ENCODE peak calls at places on chromosomes 3 and 15, in six cellular contexts. Z is thoracic aorta, J is iPS DF 6.9, L is hepatocyte, V is tibial nerve, X is body of pancreas. K is an unnamed sample.

GRCh38 chr3:60053518-60054265 is 1003.9 kb upstream of the CFAP20DC start:
- DNase-seq in X (no peak), L (no peak), J (no peak), Z (no peak), V (no peak), K (peak; percentile 55)

GRCh38 chr3:194871143-194871863 is 185.6 kb downstream of the FAM43A start:
- DNase-seq in L (peak; percentile 93), J (no peak), Z (no peak), X (peak; percentile 75), V (peak; percentile 17), K (no peak)

GRCh38 chr3:47895241-47895640 is 92.3 kb downstream of the DHX30 start:
- DNase-seq in X (no peak), J (no peak), L (no peak), V (no peak), Z (no peak), K (no peak)

GRCh38 chr15:24823473-24823872 is 131.3 kb upstream of the SNRPN start:
- DNase-seq in L (peak; percentile 84), J (peak; percentile 92), V (no peak), X (peak; percentile 22), Z (no peak), K (no peak)

GRCh38 chr15:70387993-70388392 is 290.3 kb upstream of the TLE3 start:
- DNase-seq in J (no peak), V (no peak), Z (no peak), L (no peak), X (no peak), K (no peak)

GRCh38 chr15:79815468-79815867 is 81.3 kb downstream of the MTHFS start:
- DNase-seq in X (no peak), L (no peak), V (no peak), J (no peak), Z (no peak), K (no peak)

GRCh38 chr15:90837052-90837621 is 31.3 kb upstream of the FURIN start:
- DNase-seq in V (no peak), X (no peak), J (no peak), Z (no peak), L (peak; percentile 15), K (no peak)

GRCh38 chr3:185152433-185153169 is at the start of gene C3orf70:
- DNase-seq in X (peak; percentile 39), Z (no peak), V (peak; percentile 20), L (peak; percentile 74), J (no peak), K (peak; percentile 38)

GRCh38 chr3:126988451-126989021 is 5.6 kb downstream of the PLXNA1 start:
- DNase-seq in V (no peak), L (no peak), X (no peak), J (no peak), Z (no peak), K (no peak)

GRCh38 chr15:40955930-40956542 is 2.8 kb downstream of the CHAC1 start:
- DNase-seq in Z (no peak), V (no peak), L (peak; percentile 16), J (no peak), X (no peak), K (no peak)

GRCh38 chr15:32802296-32802936 is 84.6 kb downstream of the GREM1 start:
- DNase-seq in J (no peak), V (no peak), X (no peak), L (no peak), Z (no peak), K (no peak)

GRCh38 chr3:159149633-159150032 is 347.8 kb downstream of the MFSD1 start:
- DNase-seq in Z (no peak), V (no peak), J (no peak), L (no peak), X (no peak), K (no peak)

GRCh38 chr3:133833880-133834620 is 28.4 kb downstream of the SRPRB start:
- DNase-seq in Z (no peak), X (no peak), L (no peak), J (no peak), V (no peak), K (no peak)

GRCh38 chr15:75182187-75183131 is 19.2 kb upstream of the C15orf39 start:
- DNase-seq in V (no peak), Z (no peak), J (no peak), L (peak; percentile 56), X (no peak), K (no peak)

GRCh38 chr15:75149911-75150709 is 51.6 kb upstream of the C15orf39 start:
- DNase-seq in Z (no peak), X (no peak), J (no peak), V (no peak), L (no peak), K (no peak)

GRCh38 chr3:4750306-4751056 is 228.8 kb upstream of the BHLHE40 start:
- DNase-seq in X (no peak), J (no peak), V (no peak), Z (no peak), L (peak; percentile 74), K (no peak)

GRCh38 chr15:98860647-98861041 is 146.9 kb downstream of the PGPEP1L start:
- DNase-seq in L (no peak), X (no peak), J (no peak), Z (no peak), V (no peak), K (no peak)

GRCh38 chr3:121545049-121545563 is 682 bp downstream of the POLQ start:
- DNase-seq in V (no peak), L (peak; percentile 7), J (no peak), X (no peak), Z (no peak), K (no peak)

GRCh38 chr3:183664913-183665381 is 29.5 kb downstream of the KLHL24 start:
- DNase-seq in X (no peak), J (no peak), L (no peak), Z (no peak), V (no peak), K (no peak)

GRCh38 chr15:91572110-91572509 is 281.4 kb upstream of the SLCO3A1 start:
- DNase-seq in Z (no peak), J (no peak), V (no peak), X (no peak), L (no peak), K (no peak)

GRCh38 chr3:152346058-152346457 is 77.3 kb downstream of the MBNL1 start:
- DNase-seq in V (no peak), J (no peak), Z (no peak), X (no peak), L (no peak), K (no peak)
- H3K27ac ChIP-seq in V (no peak overlapping the region), J (no peak overlapping the region), Z (no peak overlapping the region), X (no peak overlapping the region), L (no peak overlapping the region), K (no peak overlapping the region)

GRCh38 chr3:31448035-31448881 is 84.5 kb upstream of the STT3B start:
- DNase-seq in Z (no peak), L (peak; percentile 26), J (peak; percentile 29), V (no peak), X (peak; percentile 26), K (no peak)
- H3K27ac ChIP-seq in Z (no peak overlapping the region), L (no peak overlapping the region), J (no peak overlapping the region), V (no peak overlapping the region), X (no peak overlapping the region), K (no peak overlapping the region)

DNA sequence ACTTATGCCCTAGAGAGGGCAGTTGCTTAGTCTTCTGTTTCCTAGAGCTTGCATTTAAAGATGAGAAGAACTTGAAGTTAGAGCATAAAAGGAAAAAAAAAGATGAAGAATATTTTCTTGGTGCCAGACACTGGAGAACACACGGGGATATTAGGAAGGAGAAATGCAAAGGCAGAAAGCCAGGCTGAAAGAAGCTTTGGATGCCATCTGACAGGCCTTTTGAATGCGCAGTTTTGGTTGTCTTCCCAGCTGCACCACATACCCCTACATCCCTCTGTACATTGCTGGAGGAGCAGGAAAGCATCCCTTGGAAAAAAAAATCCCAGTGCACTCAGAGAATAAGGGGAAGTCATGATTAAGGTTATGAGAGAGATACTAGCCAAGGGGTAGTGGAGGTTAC is 378.9 kb downstream of the GAP43 start:
- DNase-seq in L (no peak), Z (no peak), V (no peak), J (no peak), X (no peak), K (no peak)
- H3K27ac ChIP-seq in L (no peak overlapping the region), Z (no peak overlapping the region), V (no peak overlapping the region), J (no peak overlapping the region), X (no peak overlapping the region), K (no peak overlapping the region)

GRCh38 chr15:67091073-67091965 is 25.9 kb downstream of the SMAD3 start:
- DNase-seq in J (no peak), Z (no peak), L (peak; percentile 73), V (no peak), X (peak; percentile 72), K (peak; percentile 31)
- H3K27ac ChIP-seq in J (no peak overlapping the region), Z (no peak overlapping the region), L (peak overlapping the region; percentile 79), V (peak overlapping the region; percentile 27), X (no peak overlapping the region), K (no peak overlapping the region)

DNA sequence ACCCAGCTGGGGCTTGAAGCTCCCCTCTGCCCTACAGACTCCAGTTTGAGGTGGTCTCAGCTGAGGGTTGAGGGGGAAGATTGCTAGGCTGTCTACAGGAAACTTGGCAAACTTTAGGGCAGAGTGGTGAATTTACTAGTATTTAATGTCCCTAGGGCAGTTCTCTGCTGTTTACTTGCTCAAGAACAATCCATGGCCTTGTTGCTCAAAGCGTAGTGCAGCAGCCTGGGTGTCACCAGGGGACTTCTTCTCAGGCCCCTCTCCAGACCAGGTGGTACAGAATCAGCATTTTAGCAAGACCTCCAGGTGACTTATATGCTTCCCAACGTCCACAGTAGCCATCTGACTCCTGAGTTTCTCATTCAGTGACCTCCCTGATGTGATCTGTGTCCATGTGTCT is 188.9 kb downstream of the NR1D2 start:
- DNase-seq in V (no peak), L (no peak), X (no peak), J (no peak), Z (no peak), K (no peak)
- H3K27ac ChIP-seq in V (no peak overlapping the region), L (no peak overlapping the region), X (no peak overlapping the region), J (no peak overlapping the region), Z (peak overlapping the region; percentile 65), K (no peak overlapping the region)

K was measured in naive thymus-derived CD4-positive, alpha-beta T cell.